ENCODE peak calls at places on chromosomes 16 and 17, in eight cellular contexts. T, R, S, P, K, Q, X and O are unnamed samples. For H3K4me1, the result is how much of the 10 kb centered on the place peaks cover.

GRCh38 chr16:87931504-87931903 is 4.8 kb downstream of the CA5A start:
- DNase-seq in T (no peak), R (no peak), S (no peak), P (no peak), K (no peak), Q (no peak), X (peak), O (no peak)

GRCh38 chr16:47058295-47059086 is 85.0 kb upstream of the DNAJA2 start:
- DNase-seq in T (peak), R (no peak), S (no peak), P (no peak), K (no peak), Q (no peak), X (no peak), O (peak)

GRCh38 chr16:89655062-89655643 is 2.4 kb downstream of the CHMP1A start:
- DNase-seq in T (no peak), R (no peak), S (no peak), P (no peak), K (no peak), Q (no peak), X (no peak), O (no peak)

GRCh38 chr17:81121841-81122733 is 43.2 kb upstream of the PVALEF start:
- DNase-seq in T (no peak), R (no peak), S (no peak), P (no peak), K (no peak), Q (no peak), X (no peak), O (no peak)

GRCh38 chr17:9860851-9861250 is 35.1 kb downstream of the GLP2R start:
- DNase-seq in T (no peak), R (no peak), S (no peak), P (no peak), K (no peak), Q (no peak), X (no peak), O (no peak)

GRCh38 chr17:18009609-18010420 is 29.2 kb downstream of the ATPAF2 start:
- DNase-seq in T (no peak), R (no peak), S (no peak), P (no peak), K (no peak), Q (no peak), X (no peak), O (no peak)

GRCh38 chr17:5508855-5509254 is 22.5 kb downstream of the MIS12 start:
- DNase-seq in T (no peak), R (no peak), S (no peak), P (no peak), K (no peak), Q (no peak), X (peak), O (no peak)

GRCh38 chr16:89847056-89847929 is 19.0 kb downstream of the SPIRE2 start:
- DNase-seq in T (peak), R (no peak), S (no peak), P (no peak), K (no peak), Q (no peak), X (no peak), O (no peak)

GRCh38 chr16:75311383-75311938 is 60.0 kb upstream of the BCAR1 start:
- DNase-seq in T (no peak), R (no peak), S (no peak), P (no peak), K (no peak), Q (no peak), X (no peak), O (no peak)

GRCh38 chr17:76082326-76083251 is 3.6 kb downstream of the ZACN start:
- DNase-seq in T (no peak), R (no peak), S (no peak), P (peak), K (no peak), Q (no peak), X (no peak), O (no peak)

GRCh38 chr16:56300901-56301351 is 109.6 kb downstream of the GNAO1 start:
- DNase-seq in T (no peak), R (peak), S (no peak), P (no peak), K (no peak), Q (no peak), X (no peak), O (no peak)

GRCh38 chr17:15909481-15909991 is 35.4 kb upstream of the ADORA2B start:
- DNase-seq in T (no peak), R (no peak), S (peak), P (no peak), K (no peak), Q (no peak), X (no peak), O (no peak)

GRCh38 chr17:73498176-73498575 is 146.1 kb downstream of the SDK2 start:
- DNase-seq in T (no peak), R (no peak), S (no peak), P (no peak), K (no peak), Q (no peak), X (no peak), O (no peak)

DNA sequence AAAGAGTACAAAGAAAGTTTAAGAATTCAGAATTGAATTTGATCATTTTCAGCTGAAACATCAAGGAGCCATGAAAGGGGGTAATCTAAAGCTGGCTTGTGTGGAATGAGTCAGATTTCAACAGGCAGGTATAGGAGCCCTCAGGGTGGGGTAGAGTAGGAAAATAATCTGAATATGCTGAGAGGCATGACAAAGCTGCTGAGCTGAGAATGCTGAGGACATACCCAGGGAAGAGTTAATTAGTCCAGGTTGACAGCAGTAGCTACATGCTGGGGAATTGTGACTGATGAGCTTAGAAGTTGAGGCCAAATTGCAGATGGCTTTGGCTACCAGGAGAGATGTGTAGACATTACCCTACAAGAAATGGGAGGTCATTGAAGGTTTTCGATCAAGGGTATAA is 110.0 kb downstream of the CA10 start:
- DNase-seq in T (no peak), R (no peak), S (no peak), P (no peak), K (no peak), Q (no peak), X (no peak), O (no peak)
- H3K4me3 ChIP-seq in T (no peak), R (no peak), S (no peak), P (no peak), K (no peak), Q (no peak), X (no peak), O (no peak)

GRCh38 chr16:82027629-82028035 is 7.4 kb upstream of the HSD17B2 start:
- DNase-seq in T (no peak), R (no peak), S (no peak), P (no peak), K (no peak), Q (no peak), X (no peak), O (no peak)
- H3K4me1 ChIP-seq in T (under half), R (under half), S (under half), P (under half), K (under half), Q (under half), X (under half), O (under half)

DNA sequence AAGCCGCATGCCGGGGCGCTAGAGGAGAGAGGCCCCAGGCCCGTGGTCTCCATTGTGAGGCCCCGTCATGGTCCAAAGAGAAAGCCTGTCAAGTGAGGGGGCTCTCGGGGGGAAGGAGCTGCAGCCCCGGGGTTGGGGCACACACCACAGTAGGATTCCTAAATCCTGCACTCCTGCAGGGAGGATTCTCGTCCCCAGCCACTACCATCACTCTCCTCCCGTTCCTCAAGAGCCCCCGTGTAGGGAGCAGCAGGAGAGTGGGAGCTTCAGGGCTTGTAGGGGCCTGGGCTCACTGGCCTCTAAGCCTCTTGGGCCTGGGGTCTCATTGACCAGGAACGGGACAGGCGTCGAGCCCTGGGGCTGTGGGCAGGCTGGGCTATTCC is 811 bp downstream of the C16orf86 start:
- DNase-seq in T (no peak), R (no peak), S (no peak), P (no peak), K (no peak), Q (no peak), X (no peak), O (no peak)
- H3K4me3 ChIP-seq in T (peak), R (no peak), S (no peak), P (peak), K (peak), Q (peak), X (no peak), O (peak)

GRCh38 chr16:21203155-21203797 is 8.1 kb downstream of the ZP2 start:
- DNase-seq in T (no peak), R (no peak), S (no peak), P (no peak), K (no peak), Q (no peak), X (no peak), O (no peak)
- H3K4me1 ChIP-seq in T (under half), R (under half), S (under half), P (under half), K (under half), Q (under half), X (under half), O (under half)